ENCODE peak calls at places on chromosome 12, in five cellular contexts. I is lower lobe of right lung; M is stimulated activated CD8-positive, alpha-beta memory T cell treated with anti-CD3 and anti-CD28 coated beads, Interleukin-15, amount 100 ng/mL, for 24 hours; S is OCI-LY7; V is HuH-7. C is an unnamed sample.

GRCh38 chr12:84348582-84348981 is 564.0 kb downstream of the SLC6A15 start:
- DNase-seq in I (no peak), M (no peak), S (no peak), V (no peak), C (no peak)

GRCh38 chr12:62834971-62835547 is 99.9 kb downstream of the PPM1H start:
- DNase-seq in I (no peak), M (no peak), S (no peak), V (no peak), C (no peak)

GRCh38 chr12:51323317-51323960 is 535 bp downstream of the BIN2 start:
- DNase-seq in I (no peak), M (no peak), S (peak), V (no peak), C (no peak)

GRCh38 chr12:118537481-118537917 is 161.1 kb downstream of the SUDS3 start:
- DNase-seq in I (no peak), M (no peak), S (no peak), V (no peak), C (no peak)

GRCh38 chr12:78645956-78646355 is 218.6 kb upstream of the SYT1 start:
- DNase-seq in I (no peak), M (no peak), S (no peak), V (no peak), C (no peak)

GRCh38 chr12:24860546-24860945 is 88.4 kb downstream of the BCAT1 start:
- DNase-seq in I (no peak), M (no peak), S (no peak), V (no peak), C (no peak)

GRCh38 chr12:120332523-120332922 is 4.9 kb upstream of the PLA2G1B start:
- DNase-seq in I (no peak), M (no peak), S (no peak), V (no peak), C (no peak)

GRCh38 chr12:44716681-44717080 is 159.4 kb downstream of the NELL2 start:
- DNase-seq in I (no peak), M (no peak), S (no peak), V (no peak), C (no peak)

GRCh38 chr12:45540661-45541341 is 188.7 kb upstream of the ARID2 start:
- DNase-seq in I (no peak), M (no peak), S (no peak), V (no peak), C (no peak)

GRCh38 chr12:6695313-6696045 is 5.1 kb downstream of the PIANP start:
- DNase-seq in I (no peak), M (no peak), S (peak), V (no peak), C (no peak)

GRCh38 chr12:49866859-49867579 is 24.1 kb upstream of the BCDIN3D start:
- DNase-seq in I (peak), M (peak), S (peak), V (peak), C (peak)

GRCh38 chr12:130117256-130117655 is 45.0 kb upstream of the FZD10 start:
- DNase-seq in I (no peak), M (no peak), S (no peak), V (no peak), C (peak)

GRCh38 chr12:65306603-65307501 is 28.4 kb downstream of the MSRB3 start:
- DNase-seq in I (peak), M (no peak), S (peak), V (no peak), C (peak)

GRCh38 chr12:103771466-103771865 is 69.6 kb downstream of the NT5DC3 start:
- DNase-seq in I (no peak), M (no peak), S (no peak), V (peak), C (no peak)

GRCh38 chr12:104870797-104871196 is 87.3 kb downstream of the SLC41A2 start:
- DNase-seq in I (no peak), M (no peak), S (no peak), V (no peak), C (no peak)

GRCh38 chr12:3332190-3332589 is 158.8 kb upstream of the PRMT8 start:
- DNase-seq in I (no peak), M (no peak), S (no peak), V (no peak), C (no peak)

GRCh38 chr12:20602671-20603402 is 92.3 kb upstream of the SLCO1C1 start:
- DNase-seq in I (no peak), M (no peak), S (no peak), V (no peak), C (no peak)

GRCh38 chr12:19507823-19508222 is 68.5 kb downstream of the AEBP2 start:
- DNase-seq in I (no peak), M (no peak), S (no peak), V (no peak), C (no peak)

GRCh38 chr12:71626768-71627167 is 36.9 kb downstream of the ZFC3H1 start:
- DNase-seq in I (no peak), M (no peak), S (no peak), V (no peak), C (no peak)

GRCh38 chr12:51631591-51631990 is 40.6 kb downstream of the SCN8A start:
- DNase-seq in I (no peak), M (no peak), S (no peak), V (no peak), C (no peak)

GRCh38 chr12:50047693-50048250 is 9.6 kb upstream of the ASIC1 start:
- DNase-seq in I (no peak), M (no peak), S (no peak), V (no peak), C (no peak)

C was measured in posterior vena cava.